ENCODE peak calls at places on chromosomes 11 and 22, in five cellular contexts. One of them, this sample, is unnamed.
A peak's percentile ranks its signal among the peaks of the same experiment; 100 is the strongest.

GRCh38 chr11:28383471-28383870 is 275.3 kb downstream of the METTL15 start:
- DNase-seq in uterus: no peak
- DNase-seq in osteoblast: no peak
- DNase-seq in T-cell: no peak
- DNase-seq in activated CD4-positive, alpha-beta T cell treated with anti-CD3 and anti-CD28 coated beads, Interleukin-2, amount 10 ng/mL, durations not matched to agents 7 days and 5 days: no peak
- DNase-seq in this sample: peak; percentile 24

GRCh38 chr22:49100316-49100715 is 727.4 kb downstream of the BRD1 start:
- DNase-seq in uterus: no peak
- DNase-seq in osteoblast: peak; percentile 0
- DNase-seq in T-cell: no peak
- DNase-seq in activated CD4-positive, alpha-beta T cell treated with anti-CD3 and anti-CD28 coated beads, Interleukin-2, amount 10 ng/mL, durations not matched to agents 7 days and 5 days: no peak
- DNase-seq in this sample: no peak

GRCh38 chr11:118531597-118532084 is 649 bp downstream of the TMEM25 start:
- DNase-seq in uterus: no peak
- DNase-seq in osteoblast: no peak
- DNase-seq in T-cell: no peak
- DNase-seq in activated CD4-positive, alpha-beta T cell treated with anti-CD3 and anti-CD28 coated beads, Interleukin-2, amount 10 ng/mL, durations not matched to agents 7 days and 5 days: no peak
- DNase-seq in this sample: no peak

GRCh38 chr22:50209893-50210292 is 9.1 kb downstream of the SELENOO start:
- DNase-seq in uterus: peak; percentile 73
- DNase-seq in osteoblast: peak; percentile 99
- DNase-seq in T-cell: peak; percentile 61
- DNase-seq in activated CD4-positive, alpha-beta T cell treated with anti-CD3 and anti-CD28 coated beads, Interleukin-2, amount 10 ng/mL, durations not matched to agents 7 days and 5 days: peak; percentile 81
- DNase-seq in this sample: peak; percentile 59

GRCh38 chr11:121328967-121329653 is 36.5 kb downstream of the SC5D start:
- DNase-seq in uterus: no peak
- DNase-seq in osteoblast: no peak
- DNase-seq in T-cell: no peak
- DNase-seq in activated CD4-positive, alpha-beta T cell treated with anti-CD3 and anti-CD28 coated beads, Interleukin-2, amount 10 ng/mL, durations not matched to agents 7 days and 5 days: peak; percentile 42
- DNase-seq in this sample: no peak

GRCh38 chr11:36453678-36454077 is 56.4 kb downstream of the TRAF6 start:
- DNase-seq in uterus: no peak
- DNase-seq in osteoblast: no peak
- DNase-seq in T-cell: no peak
- DNase-seq in activated CD4-positive, alpha-beta T cell treated with anti-CD3 and anti-CD28 coated beads, Interleukin-2, amount 10 ng/mL, durations not matched to agents 7 days and 5 days: no peak
- DNase-seq in this sample: peak; percentile 64

GRCh38 chr22:22009661-22010060 is 27.1 kb upstream of the TOP3B start:
- DNase-seq in uterus: no peak
- DNase-seq in osteoblast: no peak
- DNase-seq in T-cell: no peak
- DNase-seq in activated CD4-positive, alpha-beta T cell treated with anti-CD3 and anti-CD28 coated beads, Interleukin-2, amount 10 ng/mL, durations not matched to agents 7 days and 5 days: no peak
- DNase-seq in this sample: no peak

GRCh38 chr11:62142043-62142375 is 18.2 kb downstream of the INCENP start:
- DNase-seq in uterus: no peak
- DNase-seq in osteoblast: peak; percentile 13
- DNase-seq in T-cell: no peak
- DNase-seq in activated CD4-positive, alpha-beta T cell treated with anti-CD3 and anti-CD28 coated beads, Interleukin-2, amount 10 ng/mL, durations not matched to agents 7 days and 5 days: no peak
- DNase-seq in this sample: no peak

GRCh38 chr11:30046211-30046945 is 29.5 kb upstream of the KCNA4 start:
- DNase-seq in uterus: no peak
- DNase-seq in osteoblast: peak; percentile 77
- DNase-seq in T-cell: no peak
- DNase-seq in activated CD4-positive, alpha-beta T cell treated with anti-CD3 and anti-CD28 coated beads, Interleukin-2, amount 10 ng/mL, durations not matched to agents 7 days and 5 days: no peak
- DNase-seq in this sample: no peak

GRCh38 chr11:26522912-26523610 is 49.0 kb downstream of the MUC15 start:
- DNase-seq in uterus: no peak
- DNase-seq in osteoblast: no peak
- DNase-seq in T-cell: no peak
- DNase-seq in activated CD4-positive, alpha-beta T cell treated with anti-CD3 and anti-CD28 coated beads, Interleukin-2, amount 10 ng/mL, durations not matched to agents 7 days and 5 days: no peak
- DNase-seq in this sample: peak; percentile 47

GRCh38 chr11:73201249-73201648 is 16.8 kb upstream of the P2RY2 start:
- DNase-seq in uterus: no peak
- DNase-seq in osteoblast: no peak
- DNase-seq in T-cell: no peak
- DNase-seq in activated CD4-positive, alpha-beta T cell treated with anti-CD3 and anti-CD28 coated beads, Interleukin-2, amount 10 ng/mL, durations not matched to agents 7 days and 5 days: no peak
- DNase-seq in this sample: peak; percentile 41

GRCh38 chr11:16917941-16918340 is 96.3 kb downstream of the PLEKHA7 start:
- DNase-seq in uterus: no peak
- DNase-seq in osteoblast: no peak
- DNase-seq in T-cell: no peak
- DNase-seq in activated CD4-positive, alpha-beta T cell treated with anti-CD3 and anti-CD28 coated beads, Interleukin-2, amount 10 ng/mL, durations not matched to agents 7 days and 5 days: no peak
- DNase-seq in this sample: peak; percentile 46

GRCh38 chr22:39312410-39312809 is 7.0 kb downstream of the RPL3 start:
- DNase-seq in uterus: no peak
- DNase-seq in osteoblast: peak; percentile 58
- DNase-seq in T-cell: no peak
- DNase-seq in activated CD4-positive, alpha-beta T cell treated with anti-CD3 and anti-CD28 coated beads, Interleukin-2, amount 10 ng/mL, durations not matched to agents 7 days and 5 days: no peak
- DNase-seq in this sample: no peak

GRCh38 chr22:47366026-47366767 is 603.7 kb downstream of the TBC1D22A start:
- DNase-seq in uterus: no peak
- DNase-seq in osteoblast: no peak
- DNase-seq in T-cell: no peak
- DNase-seq in activated CD4-positive, alpha-beta T cell treated with anti-CD3 and anti-CD28 coated beads, Interleukin-2, amount 10 ng/mL, durations not matched to agents 7 days and 5 days: no peak
- DNase-seq in this sample: no peak

GRCh38 chr11:78806214-78807004 is 231.7 kb upstream of the NARS2 start:
- DNase-seq in uterus: no peak
- DNase-seq in osteoblast: no peak
- DNase-seq in T-cell: no peak
- DNase-seq in activated CD4-positive, alpha-beta T cell treated with anti-CD3 and anti-CD28 coated beads, Interleukin-2, amount 10 ng/mL, durations not matched to agents 7 days and 5 days: no peak
- DNase-seq in this sample: no peak

GRCh38 chr22:47574551-47574950 is 812.1 kb downstream of the TBC1D22A start:
- DNase-seq in uterus: no peak
- DNase-seq in osteoblast: no peak
- DNase-seq in T-cell: no peak
- DNase-seq in activated CD4-positive, alpha-beta T cell treated with anti-CD3 and anti-CD28 coated beads, Interleukin-2, amount 10 ng/mL, durations not matched to agents 7 days and 5 days: no peak
- DNase-seq in this sample: no peak

GRCh38 chr22:47162865-47163264 is 400.4 kb downstream of the TBC1D22A start:
- DNase-seq in uterus: peak; percentile 9
- DNase-seq in osteoblast: peak; percentile 30
- DNase-seq in T-cell: no peak
- DNase-seq in activated CD4-positive, alpha-beta T cell treated with anti-CD3 and anti-CD28 coated beads, Interleukin-2, amount 10 ng/mL, durations not matched to agents 7 days and 5 days: no peak
- DNase-seq in this sample: no peak

GRCh38 chr11:11073996-11074395 is 216.1 kb upstream of the ZBED5 start:
- DNase-seq in uterus: no peak
- DNase-seq in osteoblast: no peak
- DNase-seq in T-cell: no peak
- DNase-seq in activated CD4-positive, alpha-beta T cell treated with anti-CD3 and anti-CD28 coated beads, Interleukin-2, amount 10 ng/mL, durations not matched to agents 7 days and 5 days: no peak
- DNase-seq in this sample: no peak

GRCh38 chr11:7670631-7671030 is 2.7 kb downstream of the CYB5R2 start:
- DNase-seq in uterus: no peak
- DNase-seq in osteoblast: peak; percentile 81
- DNase-seq in T-cell: no peak
- DNase-seq in activated CD4-positive, alpha-beta T cell treated with anti-CD3 and anti-CD28 coated beads, Interleukin-2, amount 10 ng/mL, durations not matched to agents 7 days and 5 days: no peak
- DNase-seq in this sample: no peak

GRCh38 chr11:41102471-41102870 is 357.0 kb downstream of the LRRC4C start:
- DNase-seq in uterus: no peak
- DNase-seq in osteoblast: no peak
- DNase-seq in T-cell: no peak
- DNase-seq in activated CD4-positive, alpha-beta T cell treated with anti-CD3 and anti-CD28 coated beads, Interleukin-2, amount 10 ng/mL, durations not matched to agents 7 days and 5 days: no peak
- DNase-seq in this sample: no peak

GRCh38 chr11:72738199-72739141 is 13.7 kb downstream of the ARAP1 start:
- DNase-seq in uterus: no peak
- DNase-seq in osteoblast: peak; percentile 97
- DNase-seq in T-cell: no peak
- DNase-seq in activated CD4-positive, alpha-beta T cell treated with anti-CD3 and anti-CD28 coated beads, Interleukin-2, amount 10 ng/mL, durations not matched to agents 7 days and 5 days: no peak
- DNase-seq in this sample: peak; percentile 63

GRCh38 chr11:130181295-130182272 is 22.0 kb downstream of the ST14 start:
- DNase-seq in uterus: no peak
- DNase-seq in osteoblast: peak; percentile 92
- DNase-seq in T-cell: no peak
- DNase-seq in activated CD4-positive, alpha-beta T cell treated with anti-CD3 and anti-CD28 coated beads, Interleukin-2, amount 10 ng/mL, durations not matched to agents 7 days and 5 days: no peak
- DNase-seq in this sample: peak; percentile 84

GRCh38 chr11:73189315-73189714 is 28.8 kb upstream of the P2RY2 start:
- DNase-seq in uterus: no peak
- DNase-seq in osteoblast: no peak
- DNase-seq in T-cell: no peak
- DNase-seq in activated CD4-positive, alpha-beta T cell treated with anti-CD3 and anti-CD28 coated beads, Interleukin-2, amount 10 ng/mL, durations not matched to agents 7 days and 5 days: no peak
- DNase-seq in this sample: no peak

GRCh38 chr11:43397251-43397650 is 38.5 kb downstream of the TTC17 start:
- DNase-seq in uterus: no peak
- DNase-seq in osteoblast: peak; percentile 36
- DNase-seq in T-cell: no peak
- DNase-seq in activated CD4-positive, alpha-beta T cell treated with anti-CD3 and anti-CD28 coated beads, Interleukin-2, amount 10 ng/mL, durations not matched to agents 7 days and 5 days: no peak
- DNase-seq in this sample: no peak